ENCODE peak calls at places on chromosomes 6 and 20, in five cellular contexts. I is OCI-LY7; K is stomach; F is CD4-positive, CD25-positive, alpha-beta regulatory T cell; P is small intestine. L is an unnamed sample.

GRCh38 chr6:39859025-39859424 is 66.8 kb downstream of the DAAM2 start:
- DNase-seq in I (no peak), K (no peak), F (no peak), P (no peak), L (no peak)

GRCh38 chr20:22511943-22512910 is 72.1 kb downstream of the FOXA2 start:
- DNase-seq in I (no peak), K (peak; percentile 86), F (no peak), P (peak; percentile 61), L (no peak)

GRCh38 chr6:13281630-13282156 is 46.6 kb downstream of the TBC1D7 start:
- DNase-seq in I (no peak), K (no peak), F (no peak), P (no peak), L (no peak)

GRCh38 chr20:19975901-19976300 is 41.3 kb upstream of the NAA20 start:
- DNase-seq in I (no peak), K (peak; percentile 46), F (no peak), P (no peak), L (no peak)

GRCh38 chr6:161444464-161444863 is 170.6 kb upstream of the AGPAT4 start:
- DNase-seq in I (no peak), K (no peak), F (no peak), P (no peak), L (peak; percentile 83)

GRCh38 chr6:10478187-10479040 is 42.7 kb upstream of the GCNT2 start:
- DNase-seq in I (peak; percentile 69), K (no peak), F (no peak), P (peak; percentile 46), L (peak; percentile 58)

GRCh38 chr6:123509112-123509511 is 127.6 kb downstream of the TRDN start:
- DNase-seq in I (no peak), K (no peak), F (no peak), P (no peak), L (no peak)

GRCh38 chr20:37932074-37932473 is 29.1 kb downstream of the VSTM2L start:
- DNase-seq in I (no peak), K (no peak), F (no peak), P (no peak), L (no peak)

GRCh38 chr6:111844921-111845320 is 28.3 kb downstream of the FYN start:
- DNase-seq in I (no peak), K (no peak), F (no peak), P (no peak), L (no peak)

GRCh38 chr6:92281571-92282076 is 1137.7 kb downstream of the EPHA7 start:
- DNase-seq in I (no peak), K (no peak), F (no peak), P (no peak), L (no peak)

GRCh38 chr6:159203304-159204005 is 34.3 kb downstream of the FNDC1 start:
- DNase-seq in I (no peak), K (no peak), F (no peak), P (no peak), L (no peak)

GRCh38 chr6:80641591-80641990 is 535.1 kb downstream of the BCKDHB start:
- DNase-seq in I (no peak), K (no peak), F (no peak), P (no peak), L (no peak)

GRCh38 chr20:36728986-36729385 is 16.9 kb downstream of the NDRG3 start:
- DNase-seq in I (peak; percentile 25), K (no peak), F (no peak), P (no peak), L (no peak)

GRCh38 chr6:166112580-166112979 is 55.1 kb downstream of the TBXT start:
- DNase-seq in I (no peak), K (no peak), F (no peak), P (peak; percentile 10), L (no peak)

DNA sequence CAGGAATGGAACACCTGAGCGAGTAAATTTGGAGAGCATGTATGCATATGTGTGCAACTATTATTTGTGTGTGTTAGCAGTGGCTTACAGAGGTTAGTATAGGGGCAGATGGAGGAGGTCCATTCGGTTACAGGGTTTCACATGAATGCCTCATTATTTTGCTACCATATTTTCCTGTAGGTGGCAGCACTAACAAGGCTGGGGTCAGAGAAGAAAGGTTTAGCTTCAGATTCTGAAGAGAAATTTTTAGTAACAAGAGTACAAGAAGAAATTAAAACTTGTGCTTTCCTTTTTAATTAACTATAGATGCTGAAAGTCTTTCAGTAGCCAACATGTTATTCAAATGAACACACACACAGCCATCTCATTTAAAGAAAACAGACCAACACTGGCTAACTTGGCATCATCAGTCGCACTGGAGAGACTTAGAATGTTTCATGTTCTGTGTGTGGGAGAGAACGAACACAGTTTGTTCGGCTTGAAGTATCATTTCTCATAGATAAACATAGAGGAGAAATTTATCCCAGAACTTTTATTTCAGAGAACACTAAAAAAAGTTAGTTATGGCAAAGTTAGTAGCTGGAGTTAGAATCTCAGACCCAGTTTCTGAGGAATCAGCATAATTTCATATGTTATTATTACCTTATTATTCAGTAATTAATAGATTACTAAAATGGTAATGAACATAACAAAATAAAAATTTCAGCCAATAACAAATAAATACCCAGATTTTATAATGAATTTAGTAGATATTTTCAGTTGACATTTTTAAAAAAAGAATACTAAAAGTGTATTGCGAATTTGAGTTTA is 314.0 kb upstream of the RSPO3 start:
- DNase-seq in I (peak; percentile 17), K (no peak), F (no peak), P (peak; percentile 20), L (peak; percentile 51)
- H3K4me3 ChIP-seq in I (no peak overlapping the region), K (no peak overlapping the region), F (no peak overlapping the region), P (no peak overlapping the region), L (no peak overlapping the region)

DNA sequence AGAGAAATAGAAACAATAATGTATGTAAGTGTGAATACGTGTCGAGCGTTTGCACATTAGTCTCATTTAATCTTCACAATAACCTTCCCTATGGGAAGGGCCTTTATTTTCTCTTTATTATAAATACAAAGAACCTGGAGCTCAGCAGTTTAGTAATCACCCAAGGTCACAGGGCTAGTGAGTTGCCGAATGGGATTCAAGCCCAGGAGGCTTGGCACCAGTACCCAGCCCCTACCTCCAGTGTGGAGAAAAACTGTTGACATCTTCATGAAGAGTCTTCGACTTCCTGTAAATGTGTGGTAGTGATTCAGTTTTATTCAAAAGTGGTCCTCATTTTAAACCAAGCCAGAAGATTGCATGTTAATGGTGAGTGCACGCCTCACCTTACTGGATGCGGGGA is 162.8 kb downstream of the SCML4 start:
- DNase-seq in I (no peak), K (no peak), F (no peak), P (no peak), L (no peak)
- H3K4me1 ChIP-seq in I (peaks cover 38% of the 10 kb centered on the region), K (peaks cover 29% of the 10 kb centered on the region), F (peaks cover 13% of the 10 kb centered on the region), P (no peaks in the 10 kb centered on the region), L (peaks cover 15% of the 10 kb centered on the region)

DNA sequence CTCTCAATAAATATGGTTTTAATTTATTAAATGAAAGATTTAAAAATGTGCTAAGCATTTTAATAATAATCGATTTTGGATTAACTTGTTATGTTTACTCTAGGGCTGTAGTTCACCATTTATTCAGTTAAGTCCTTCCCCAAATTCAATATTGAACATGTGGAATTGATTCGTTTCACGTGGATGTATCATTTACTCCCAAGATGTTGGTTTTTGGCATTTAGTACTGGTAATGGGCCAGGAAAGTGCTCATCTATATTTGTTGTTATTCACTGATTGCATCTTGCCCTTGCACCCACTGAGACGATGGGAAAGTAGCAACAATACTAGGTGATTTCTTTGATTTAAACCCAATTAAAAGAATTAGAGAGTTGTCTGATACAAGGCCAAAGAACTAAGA is 97.1 kb downstream of the ESR1 start:
- DNase-seq in I (no peak), K (no peak), F (no peak), P (no peak), L (no peak)
- H3K36me3 ChIP-seq in I (no peaks in the 10 kb centered on the region), K (no peaks in the 10 kb centered on the region), F (no peaks in the 10 kb centered on the region), P (no peaks in the 10 kb centered on the region), L (no peaks in the 10 kb centered on the region)

GRCh38 chr6:63351995-63352586 is 32.3 kb upstream of the LGSN start:
- DNase-seq in I (peak; percentile 41), K (no peak), F (no peak), P (peak; percentile 43), L (no peak)
- H3K4me3 ChIP-seq in I (peak overlapping the region; percentile 48), K (no peak overlapping the region), F (no peak overlapping the region), P (no peak overlapping the region), L (no peak overlapping the region)

DNA sequence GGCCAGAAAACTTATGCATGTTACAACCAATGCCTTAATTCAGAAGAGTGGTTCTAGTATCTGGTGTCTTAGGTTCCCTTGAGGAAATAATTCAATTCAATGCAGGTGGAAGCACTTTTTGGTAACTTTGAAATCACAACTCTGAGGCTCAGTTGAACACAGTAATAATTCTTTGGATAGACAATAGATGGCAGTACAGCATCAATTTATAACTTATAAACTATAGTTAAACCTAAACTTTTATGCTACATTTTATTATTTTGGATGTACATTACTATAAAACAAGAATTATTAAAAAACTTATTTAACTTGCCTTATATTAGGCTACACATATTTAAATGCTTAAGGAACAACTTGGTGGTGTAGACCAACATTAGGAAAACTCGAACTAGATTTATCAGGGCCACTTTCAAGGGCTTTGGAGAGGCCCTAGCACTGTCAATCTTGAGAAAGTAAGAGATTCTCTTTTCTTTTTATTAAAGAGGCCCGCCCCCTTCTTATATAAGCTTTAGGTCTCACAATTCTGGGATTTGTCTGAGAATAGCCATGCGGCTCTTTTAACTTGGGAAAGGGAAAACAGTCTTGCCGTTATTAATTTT is 85.9 kb downstream of the CRYBG1 start:
- DNase-seq in I (peak; percentile 62), K (no peak), F (no peak), P (peak; percentile 36), L (no peak)
- H3K4me1 ChIP-seq in I (no peaks in the 10 kb centered on the region), K (peaks cover 17% of the 10 kb centered on the region), F (peaks cover 11% of the 10 kb centered on the region), P (no peaks in the 10 kb centered on the region), L (no peaks in the 10 kb centered on the region)

GRCh38 chr6:122184260-122184934 is 215.1 kb upstream of the HSF2 start:
- DNase-seq in I (no peak), K (no peak), F (no peak), P (peak; percentile 12), L (no peak)

GRCh38 chr6:122178988-122179387 is 220.5 kb upstream of the HSF2 start:
- DNase-seq in I (no peak), K (no peak), F (no peak), P (no peak), L (no peak)

DNA sequence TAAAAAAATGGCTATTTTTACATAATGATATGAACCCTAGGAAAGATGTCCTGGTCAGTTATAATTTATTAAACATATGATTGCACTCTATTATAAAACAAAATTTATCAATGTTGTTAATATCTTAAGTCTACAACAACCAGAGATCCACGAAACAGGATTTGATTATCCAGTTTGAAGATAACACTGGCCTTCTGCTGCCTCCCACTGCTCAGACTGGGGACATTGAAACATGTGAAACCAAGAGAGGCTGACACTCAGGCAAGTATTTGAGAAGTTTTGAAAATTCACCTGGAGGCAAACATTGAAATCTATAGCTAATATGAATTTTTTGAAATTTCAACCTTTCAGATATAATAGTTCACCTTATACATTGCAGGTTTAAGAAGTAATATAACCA is 219.3 kb upstream of the HSF2 start:
- DNase-seq in I (no peak), K (no peak), F (no peak), P (no peak), L (no peak)
- H3K36me3 ChIP-seq in I (no peaks in the 10 kb centered on the region), K (no peaks in the 10 kb centered on the region), F (no peaks in the 10 kb centered on the region), P (no peaks in the 10 kb centered on the region), L (no peaks in the 10 kb centered on the region)

GRCh38 chr6:27333642-27334040 is 21.6 kb upstream of the POM121L2 start:
- DNase-seq in I (no peak), K (no peak), F (no peak), P (no peak), L (no peak)
- H3K4me3 ChIP-seq in I (no peak overlapping the region), K (peak overlapping the region; percentile 21), F (peak overlapping the region; percentile 69), P (no peak overlapping the region), L (peak overlapping the region; percentile 57)

GRCh38 chr6:140043357-140043756 is 668.9 kb upstream of the CITED2 start:
- DNase-seq in I (no peak), K (no peak), F (no peak), P (peak; percentile 36), L (no peak)
- H3K4me1 ChIP-seq in I (no peaks in the 10 kb centered on the region), K (no peaks in the 10 kb centered on the region), F (no peaks in the 10 kb centered on the region), P (no peaks in the 10 kb centered on the region), L (no peaks in the 10 kb centered on the region)

L was measured in HAP-1.